ENCODE peak calls at places on chromosomes 16 and 17, in ten cellular contexts. J, S, A, F, X, O, E, M, G and N are unnamed samples.

GRCh38 chr17:488993-489757 is 136.6 kb upstream of the RPH3AL start:
- DNase-seq in J (no peak), S (peak; percentile 11), A (no peak), F (no peak), X (peak; percentile 39), O (no peak), E (no peak), M (no peak), G (peak; percentile 20), N (no peak)

GRCh38 chr17:876272-876671 is 94.1 kb downstream of the MRM3 start:
- DNase-seq in J (no peak), S (no peak), A (no peak), F (no peak), X (no peak), O (no peak), E (no peak), M (no peak), G (no peak), N (no peak)

GRCh38 chr17:72715906-72716572 is 376.4 kb downstream of the SLC39A11 start:
- DNase-seq in J (no peak), S (no peak), A (peak; percentile 14), F (no peak), X (no peak), O (no peak), E (no peak), M (peak; percentile 71), G (peak; percentile 98), N (no peak)

GRCh38 chr17:2701161-2701995 is 10.2 kb downstream of the CLUH start:
- DNase-seq in J (no peak), S (peak; percentile 8), A (no peak), F (no peak), X (peak; percentile 10), O (peak; percentile 34), E (no peak), M (no peak), G (no peak), N (peak; percentile 3)

GRCh38 chr16:56348168-56349085 is 76.9 kb downstream of the AMFR start:
- DNase-seq in J (no peak), S (no peak), A (no peak), F (no peak), X (no peak), O (no peak), E (no peak), M (no peak), G (peak; percentile 37), N (no peak)

GRCh38 chr16:48123104-48123788 is 32.5 kb downstream of the ABCC12 start:
- DNase-seq in J (no peak), S (no peak), A (no peak), F (no peak), X (no peak), O (peak; percentile 83), E (no peak), M (no peak), G (peak; percentile 100), N (no peak)

GRCh38 chr17:68460715-68461114 is 3.4 kb upstream of the WIPI1 start:
- DNase-seq in J (no peak), S (no peak), A (no peak), F (no peak), X (no peak), O (no peak), E (no peak), M (no peak), G (no peak), N (peak; percentile 44)

GRCh38 chr17:39755550-39756375 is 18.0 kb downstream of the GRB7 start:
- DNase-seq in J (no peak), S (no peak), A (no peak), F (no peak), X (no peak), O (no peak), E (no peak), M (no peak), G (peak; percentile 24), N (no peak)

GRCh38 chr17:47692137-47692894 is 1.6 kb upstream of the TBKBP1 start:
- DNase-seq in J (no peak), S (no peak), A (no peak), F (no peak), X (no peak), O (peak; percentile 12), E (no peak), M (no peak), G (no peak), N (no peak)

GRCh38 chr17:56913000-56913866 is 616 bp downstream of the TRIM25 start:
- DNase-seq in J (no peak), S (no peak), A (peak; percentile 35), F (no peak), X (peak; percentile 31), O (peak; percentile 40), E (no peak), M (peak; percentile 13), G (no peak), N (no peak)

GRCh38 chr17:17751996-17752821 is 71.0 kb downstream of the RAI1 start:
- DNase-seq in J (peak; percentile 95), S (peak; percentile 96), A (peak; percentile 97), F (peak; percentile 98), X (peak; percentile 97), O (peak; percentile 98), E (peak; percentile 98), M (peak; percentile 96), G (peak; percentile 88), N (peak; percentile 96)

GRCh38 chr17:17755715-17756114 is 74.5 kb downstream of the RAI1 start:
- DNase-seq in J (no peak), S (no peak), A (no peak), F (no peak), X (no peak), O (no peak), E (no peak), M (no peak), G (no peak), N (no peak)

GRCh38 chr17:17757391-17757791 is 76.1 kb downstream of the RAI1 start:
- DNase-seq in J (no peak), S (no peak), A (no peak), F (no peak), X (no peak), O (no peak), E (no peak), M (no peak), G (no peak), N (no peak)

GRCh38 chr17:17752822-17753448 is 71.7 kb downstream of the RAI1 start:
- DNase-seq in J (no peak), S (no peak), A (no peak), F (no peak), X (no peak), O (no peak), E (no peak), M (no peak), G (no peak), N (no peak)

GRCh38 chr17:17754719-17755686 is 73.7 kb downstream of the RAI1 start:
- DNase-seq in J (peak; percentile 76), S (no peak), A (no peak), F (peak; percentile 38), X (no peak), O (no peak), E (no peak), M (no peak), G (no peak), N (peak; percentile 97)
- H3K27ac ChIP-seq in J (peak overlapping the region; percentile 87), S (no peak overlapping the region), A (no peak overlapping the region), F (peak overlapping the region; percentile 1), X (no peak overlapping the region), O (no peak overlapping the region), E (no peak overlapping the region), M (no peak overlapping the region), G (no peak overlapping the region), N (peak overlapping the region; percentile 87)

GRCh38 chr17:20999841-21000532 is 42.8 kb downstream of the USP22 start:
- DNase-seq in J (no peak), S (no peak), A (no peak), F (no peak), X (no peak), O (no peak), E (no peak), M (peak; percentile 84), G (no peak), N (no peak)
- TF ChIP-seq POLR2A in J (no peak), S (no peak), A (no peak), F (no peak), X (no peak), O (no peak), E (no peak), M (no peak), G (no peak), N (no peak)

GRCh38 chr17:81898885-81899284 is 3.2 kb upstream of the NPB start:
- DNase-seq in J (no peak), S (no peak), A (no peak), F (no peak), X (no peak), O (no peak), E (no peak), M (no peak), G (no peak), N (no peak)

GRCh38 chr17:81899514-81900166 is 2.4 kb upstream of the NPB start:
- DNase-seq in J (no peak), S (no peak), A (no peak), F (no peak), X (no peak), O (no peak), E (no peak), M (no peak), G (no peak), N (no peak)

GRCh38 chr17:81901167-81902022 is 643 bp upstream of the NPB start:
- DNase-seq in J (no peak), S (no peak), A (no peak), F (no peak), X (no peak), O (no peak), E (no peak), M (no peak), G (no peak), N (no peak)

GRCh38 chr17:81902023-81902652 is at the start of gene NPB:
- DNase-seq in J (no peak), S (no peak), A (no peak), F (peak; percentile 49), X (no peak), O (no peak), E (no peak), M (no peak), G (no peak), N (peak; percentile 54)

GRCh38 chr17:81900181-81900820 is 1.7 kb upstream of the NPB start:
- DNase-seq in J (no peak), S (no peak), A (no peak), F (no peak), X (no peak), O (no peak), E (no peak), M (no peak), G (no peak), N (no peak)
- H3K27ac ChIP-seq in J (no peak overlapping the region), S (no peak overlapping the region), A (no peak overlapping the region), F (no peak overlapping the region), X (no peak overlapping the region), O (no peak overlapping the region), E (no peak overlapping the region), M (no peak overlapping the region), G (no peak overlapping the region), N (no peak overlapping the region)

DNA sequence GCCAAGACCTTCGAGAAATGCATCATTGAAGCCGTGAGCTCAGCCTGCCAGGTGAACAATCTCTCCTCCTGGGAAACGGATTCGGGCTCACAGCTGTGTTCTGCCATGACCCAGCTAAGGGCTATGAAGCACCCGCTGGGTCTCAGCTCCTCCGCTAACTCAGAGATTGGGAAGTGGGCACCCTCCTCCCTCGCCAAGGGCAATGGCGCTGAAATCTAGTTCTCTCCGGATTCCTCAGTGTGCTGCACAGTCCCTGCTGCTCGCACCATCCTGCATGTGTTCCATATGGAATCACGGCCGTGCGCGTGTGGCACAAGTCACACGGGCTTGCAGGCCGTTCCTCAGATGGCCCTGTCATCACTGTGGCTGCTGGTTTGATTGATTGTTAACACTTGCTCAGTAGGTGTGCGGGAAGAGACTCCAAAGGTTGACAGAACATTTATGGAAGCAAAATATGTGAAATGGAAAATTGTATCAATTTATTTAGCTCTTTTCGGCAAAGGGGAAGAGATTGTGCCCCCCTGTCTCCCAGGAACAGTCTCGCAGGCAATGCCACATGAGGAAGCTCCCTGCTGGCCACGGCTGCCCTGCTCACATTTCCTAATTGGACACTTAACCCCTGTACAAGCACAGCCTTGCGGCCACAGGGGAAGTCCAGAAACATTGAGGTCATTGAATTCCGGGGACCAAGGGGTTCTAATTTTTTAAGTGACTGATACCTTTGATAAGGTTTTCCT is 58.8 kb downstream of the RNF213 start:
- DNase-seq in J (no peak), S (no peak), A (no peak), F (no peak), X (no peak), O (no peak), E (no peak), M (no peak), G (no peak), N (no peak)
- TF ChIP-seq POLR2A in J (no peak), S (no peak), A (no peak), F (no peak), X (no peak), O (no peak), E (no peak), M (no peak), G (no peak), N (no peak)